ENCODE peak calls at places on chromosomes 11 and 22, in ten cellular contexts. T is ovary, E is uterus, G is adrenal gland, A is sigmoid colon, V is IMR-90, J is testis, D is A549, Z is breast epithelium, N is H1. R is an unnamed sample.

GRCh38 chr11:96155627-96156378 is 187.2 kb downstream of the MAML2 start:
- DNase-seq in T (peak; percentile 81), E (peak; percentile 71), G (peak; percentile 92), A (peak; percentile 91), V (peak; percentile 97), J (peak; percentile 69), D (peak; percentile 51), Z (peak; percentile 60), N (no peak), R (peak; percentile 69)

GRCh38 chr11:110447343-110447742 is 17.6 kb downstream of the FDX1 start:
- DNase-seq in T (no peak), E (no peak), G (no peak), A (no peak), V (no peak), J (no peak), D (no peak), Z (no peak), N (no peak), R (no peak)

GRCh38 chr11:111982019-111982464 is 43.2 kb upstream of the DLAT start:
- DNase-seq in T (peak; percentile 31), E (peak; percentile 41), G (peak; percentile 60), A (no peak), V (peak; percentile 43), J (peak; percentile 79), D (peak; percentile 38), Z (peak; percentile 78), N (peak; percentile 61), R (peak; percentile 57)

GRCh38 chr22:49582671-49583070 is 245.0 kb downstream of the BRD1 start:
- DNase-seq in T (no peak), E (no peak), G (no peak), A (no peak), V (no peak), J (no peak), D (no peak), Z (no peak), N (no peak), R (no peak)

GRCh38 chr11:2779981-2780849 is 80.4 kb upstream of the KCNQ1OT1 start:
- DNase-seq in T (peak; percentile 77), E (peak; percentile 26), G (peak; percentile 60), A (peak; percentile 68), V (no peak), J (peak; percentile 59), D (no peak), Z (peak; percentile 17), N (no peak), R (peak; percentile 80)

GRCh38 chr22:27278986-27279385 is 522.6 kb downstream of the MN1 start:
- DNase-seq in T (no peak), E (no peak), G (no peak), A (no peak), V (no peak), J (no peak), D (no peak), Z (peak; percentile 62), N (no peak), R (no peak)

GRCh38 chr22:48199667-48200066 is 1437.2 kb downstream of the TBC1D22A start:
- DNase-seq in T (no peak), E (no peak), G (no peak), A (no peak), V (no peak), J (no peak), D (no peak), Z (no peak), N (no peak), R (no peak)

GRCh38 chr11:12546660-12547059 is 127.6 kb upstream of the TEAD1 start:
- DNase-seq in T (no peak), E (no peak), G (no peak), A (no peak), V (no peak), J (no peak), D (no peak), Z (no peak), N (no peak), R (peak; percentile 40)

GRCh38 chr22:19046287-19046686 is 75.9 kb downstream of the DGCR2 start:
- DNase-seq in T (no peak), E (no peak), G (no peak), A (no peak), V (no peak), J (no peak), D (no peak), Z (no peak), N (no peak), R (no peak)

GRCh38 chr22:32444068-32444467 is 20.2 kb downstream of the BPIFC start:
- DNase-seq in T (no peak), E (no peak), G (no peak), A (no peak), V (no peak), J (peak; percentile 14), D (peak; percentile 13), Z (no peak), N (no peak), R (no peak)

GRCh38 chr11:130411223-130411622 is 17.2 kb downstream of the ADAMTS8 start:
- DNase-seq in T (no peak), E (no peak), G (no peak), A (no peak), V (no peak), J (no peak), D (no peak), Z (no peak), N (no peak), R (no peak)

GRCh38 chr22:50308597-50308935 is 1.1 kb upstream of the PLXNB2 start:
- DNase-seq in T (peak; percentile 84), E (peak; percentile 87), G (peak; percentile 83), A (peak; percentile 92), V (peak; percentile 40), J (peak; percentile 82), D (no peak), Z (peak; percentile 68), N (no peak), R (peak; percentile 96)

GRCh38 chr11:27217948-27218410 is 145.0 kb downstream of the CCDC34 start:
- DNase-seq in T (no peak), E (no peak), G (peak; percentile 64), A (no peak), V (peak; percentile 88), J (no peak), D (no peak), Z (no peak), N (no peak), R (no peak)

GRCh38 chr22:35489225-35489624 is 51.4 kb upstream of the RASD2 start:
- DNase-seq in T (no peak), E (no peak), G (no peak), A (peak; percentile 60), V (no peak), J (no peak), D (no peak), Z (no peak), N (no peak), R (no peak)

GRCh38 chr11:89067264-89067663 is 1.5 kb upstream of the GRM5 start:
- DNase-seq in T (no peak), E (no peak), G (no peak), A (no peak), V (no peak), J (no peak), D (no peak), Z (no peak), N (no peak), R (no peak)
- H3K4me3 ChIP-seq in T (no peak overlapping the region), E (no peak overlapping the region), G (no peak overlapping the region), A (no peak overlapping the region), V (no peak overlapping the region), J (no peak overlapping the region), D (no peak overlapping the region), Z (no peak overlapping the region), N (no peak overlapping the region), R (no peak overlapping the region)

GRCh38 chr11:58530236-58530635 is 22.3 kb upstream of the OR5B21 start:
- DNase-seq in T (no peak), E (no peak), G (no peak), A (no peak), V (no peak), J (no peak), D (no peak), Z (no peak), N (no peak), R (no peak)

GRCh38 chr11:58527429-58527828 is 19.5 kb upstream of the OR5B21 start:
- DNase-seq in T (no peak), E (no peak), G (no peak), A (no peak), V (no peak), J (no peak), D (no peak), Z (no peak), N (no peak), R (no peak)

GRCh38 chr11:58531865-58532341 is 24.0 kb upstream of the OR5B21 start:
- DNase-seq in T (no peak), E (no peak), G (no peak), A (no peak), V (no peak), J (no peak), D (no peak), Z (no peak), N (no peak), R (no peak)
- TF ChIP-seq CTCF in T (no peak), E (no peak), G (no peak), A (no peak), V (no peak), J (no peak), D (no peak), Z (no peak), N (no peak), R (no peak)

DNA sequence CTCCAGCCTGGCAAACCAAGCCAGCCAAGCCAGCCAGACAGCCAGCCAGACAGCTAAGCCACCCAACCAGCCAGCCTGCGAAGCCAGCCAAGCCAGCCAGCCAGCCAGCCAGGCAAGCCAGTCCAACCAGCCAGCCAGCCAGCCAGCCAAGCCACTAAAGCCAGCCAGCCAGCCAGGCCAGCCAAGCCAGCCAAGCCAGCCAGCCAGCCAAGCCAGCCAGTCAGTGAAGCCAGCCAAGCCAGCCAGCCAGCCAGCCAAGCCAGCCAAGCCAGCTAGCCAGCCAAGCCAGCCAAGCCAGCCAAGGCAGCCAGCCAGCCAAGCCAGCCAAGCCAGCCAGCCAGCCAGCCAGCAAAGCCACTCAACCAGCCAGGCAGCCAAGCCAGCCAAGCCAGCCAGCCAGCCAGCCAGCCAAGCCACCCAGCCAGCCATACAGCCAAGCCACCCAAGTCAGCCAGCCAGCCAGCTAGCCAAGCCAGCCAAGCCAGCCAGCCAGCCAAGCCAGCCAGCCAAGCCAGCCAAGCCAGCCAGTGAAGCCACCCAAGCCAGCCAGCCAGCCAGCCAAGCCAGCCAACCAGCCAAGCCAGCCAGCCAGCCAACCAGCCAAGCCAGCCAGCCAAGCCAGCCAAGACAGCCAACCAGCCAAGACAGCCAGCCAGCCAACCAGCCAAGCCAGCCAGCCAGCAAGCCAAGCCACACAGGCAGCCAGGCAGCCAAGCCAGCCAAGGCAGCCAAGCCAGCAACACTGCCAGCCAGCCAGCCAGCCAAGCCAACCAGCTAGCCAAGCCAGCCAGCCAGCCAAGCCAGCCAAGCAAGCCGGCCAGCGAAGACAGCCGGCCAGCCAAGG is 29.7 kb downstream of the CCT8L2 start:
- DNase-seq in T (no peak), E (no peak), G (no peak), A (no peak), V (no peak), J (no peak), D (no peak), Z (no peak), N (no peak), R (peak; percentile 20)
- TF ChIP-seq POLR2A in T (no peak), E (no peak), G (no peak), A (no peak), V (no peak), J (no peak), D (no peak), Z (no peak), N (no peak), R (no peak)

GRCh38 chr22:24402460-24403192 is 24.8 kb upstream of the ADORA2A start:
- DNase-seq in T (peak; percentile 58), E (peak; percentile 70), G (peak; percentile 90), A (peak; percentile 89), V (peak; percentile 94), J (peak; percentile 71), D (peak; percentile 60), Z (peak; percentile 83), N (no peak), R (peak; percentile 92)
- H3K4me3 ChIP-seq in T (no peak overlapping the region), E (no peak overlapping the region), G (no peak overlapping the region), A (no peak overlapping the region), V (no peak overlapping the region), J (no peak overlapping the region), D (no peak overlapping the region), Z (no peak overlapping the region), N (no peak overlapping the region), R (no peak overlapping the region)